ENCODE peak calls at places on chromosomes 13 and 19, in five cellular contexts. Q, S, H, E and K are unnamed samples.

GRCh38 chr13:49292742-49293498 is 45.2 kb downstream of the CDADC1 start:
- DNase-seq in H (peak; percentile 26), S (no peak), E (no peak), Q (no peak), K (peak; percentile 75)

GRCh38 chr13:26811636-26812035 is 51.0 kb upstream of the GPR12 start:
- DNase-seq in H (no peak), S (no peak), E (no peak), Q (no peak), K (no peak)

GRCh38 chr19:33071887-33072286 is 7.2 kb upstream of the RHPN2 start:
- DNase-seq in E (no peak), Q (no peak), S (no peak), H (no peak), K (no peak)

GRCh38 chr13:97223711-97224461 is 1.8 kb downstream of the MBNL2 start:
- DNase-seq in S (peak; percentile 64), E (no peak), H (peak; percentile 32), Q (peak; percentile 25), K (peak; percentile 91)

GRCh38 chr13:99346328-99347070 is 39.3 kb upstream of the GPR183 start:
- DNase-seq in H (no peak), Q (no peak), E (no peak), S (no peak), K (no peak)

GRCh38 chr19:55443045-55443823 is at the start of gene SHISA7:
- DNase-seq in Q (no peak), S (no peak), H (peak; percentile 47), E (no peak), K (no peak)

GRCh38 chr13:38662362-38662761 is 24.5 kb upstream of the FREM2 start:
- DNase-seq in H (no peak), S (no peak), Q (no peak), E (no peak), K (no peak)

GRCh38 chr13:112453207-112453829 is 77.2 kb downstream of the SPACA7 start:
- DNase-seq in H (no peak), E (no peak), S (no peak), Q (no peak), K (no peak)

GRCh38 chr19:35306473-35307246 is 14.7 kb downstream of the MAG start:
- DNase-seq in S (peak; percentile 61), H (no peak), E (no peak), Q (peak; percentile 75), K (no peak)

GRCh38 chr13:37118002-37118401 is 12.5 kb upstream of the CSNK1A1L start:
- DNase-seq in S (no peak), Q (no peak), H (no peak), E (no peak), K (no peak)

GRCh38 chr13:99626461-99627082 is 125.3 kb downstream of the TM9SF2 start:
- DNase-seq in E (no peak), S (no peak), Q (no peak), H (no peak), K (no peak)

GRCh38 chr13:112759053-112759452 is 69.2 kb downstream of the ATP11A start:
- DNase-seq in E (no peak), Q (no peak), S (no peak), H (no peak), K (no peak)

GRCh38 chr13:30081331-30081730 is 226.0 kb downstream of the KATNAL1 start:
- DNase-seq in E (no peak), H (no peak), S (no peak), Q (no peak), K (no peak)

GRCh38 chr19:13053761-13054604 is 48.7 kb downstream of the LYL1 start:
- DNase-seq in S (peak; percentile 97), Q (no peak), E (no peak), H (no peak), K (peak; percentile 86)

GRCh38 chr13:84439108-84439507 is 556.8 kb upstream of the SLITRK1 start:
- DNase-seq in E (no peak), Q (no peak), S (no peak), H (no peak), K (no peak)

GRCh38 chr19:15248648-15249559 is 16.7 kb upstream of the EPHX3 start:
- DNase-seq in H (no peak), S (no peak), Q (peak; percentile 77), E (no peak), K (peak; percentile 80)

GRCh38 chr19:39212377-39212742 is 8.3 kb upstream of the SYCN start:
- DNase-seq in S (no peak), Q (no peak), E (peak; percentile 2), H (peak; percentile 51), K (no peak)

GRCh38 chr13:41019027-41019487 is at the start of gene ELF1:
- DNase-seq in E (peak; percentile 88), Q (peak; percentile 50), H (peak; percentile 43), S (peak; percentile 65), K (peak; percentile 72)

GRCh38 chr19:11244846-11245589 is 5.6 kb downstream of the ANGPTL8 start:
- DNase-seq in Q (no peak), H (no peak), E (no peak), S (no peak), K (no peak)

GRCh38 chr13:114087430-114087829 is 45.0 kb downstream of the RASA3 start:
- DNase-seq in E (no peak), H (no peak), Q (no peak), S (no peak), K (no peak)

GRCh38 chr19:1447565-1447903 is 2.4 kb upstream of the APC2 start:
- DNase-seq in E (no peak), H (no peak), Q (no peak), S (no peak), K (no peak)

GRCh38 chr19:1447944-1448343 is 2.0 kb upstream of the APC2 start:
- DNase-seq in E (no peak), Q (no peak), S (no peak), H (no peak), K (no peak)

GRCh38 chr19:1445185-1445931 is 4.6 kb upstream of the APC2 start:
- DNase-seq in E (no peak), H (peak; percentile 83), Q (peak; percentile 70), S (peak; percentile 37), K (peak; percentile 52)

GRCh38 chr19:1446713-1447564 is 3.0 kb upstream of the APC2 start:
- DNase-seq in S (no peak), Q (no peak), E (no peak), H (no peak), K (no peak)

DNA sequence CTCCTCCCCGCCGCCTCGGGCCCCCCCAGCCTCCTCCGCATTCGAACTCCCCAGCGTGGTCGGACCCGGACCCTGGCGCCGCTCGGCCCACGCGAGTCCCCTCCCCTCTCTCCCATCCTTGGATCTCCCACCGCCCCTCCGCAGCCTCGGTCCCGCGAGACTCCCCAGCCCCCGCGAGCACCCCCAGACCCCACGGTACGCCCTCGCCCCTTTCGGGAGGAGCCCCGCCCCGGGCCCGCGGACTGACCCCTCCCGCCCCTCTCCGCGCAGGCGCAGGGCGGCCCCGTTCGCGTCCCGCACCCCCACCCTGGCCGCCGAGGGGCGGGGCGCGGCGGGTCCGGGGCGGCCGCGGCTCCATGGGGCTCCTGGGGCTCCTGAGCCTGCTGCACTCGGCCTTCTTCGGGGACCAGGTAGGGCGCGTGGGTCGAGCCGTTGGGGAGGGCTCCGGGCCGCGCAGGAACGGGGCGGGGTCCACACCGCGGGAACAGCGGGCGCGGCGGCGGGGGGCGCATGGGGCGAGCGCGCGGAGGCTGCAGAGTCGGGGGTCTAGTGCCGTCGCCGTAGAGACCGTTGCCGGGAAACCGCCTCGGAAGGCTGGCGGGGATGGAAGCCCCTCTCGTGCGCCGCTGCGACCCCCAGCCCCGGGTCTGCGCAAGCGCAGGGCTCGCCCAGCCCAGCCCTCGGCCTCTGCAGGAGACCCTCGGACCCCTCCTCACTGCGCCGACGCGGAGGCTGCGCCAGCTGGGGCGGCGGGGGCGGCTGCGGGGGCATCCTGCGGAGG is 3.8 kb upstream of the APC2 start:
- DNase-seq in Q (peak; percentile 67), H (peak; percentile 94), E (no peak), S (no peak), K (no peak)
- TF ChIP-seq MYC in Q (no peak), H (no peak), E (no peak), S (no peak), K (no peak)

GRCh38 chr13:43390101-43390500 is 366.7 kb downstream of the DNAJC15 start:
- DNase-seq in S (no peak), E (no peak), Q (no peak), H (no peak), K (no peak)

GRCh38 chr13:43391021-43391420 is 367.6 kb downstream of the DNAJC15 start:
- DNase-seq in Q (no peak), H (no peak), E (no peak), S (no peak), K (no peak)

GRCh38 chr13:43390582-43390981 is 367.2 kb downstream of the DNAJC15 start:
- DNase-seq in S (no peak), H (no peak), Q (no peak), E (no peak), K (no peak)

GRCh38 chr13:43388282-43389034 is 365.1 kb downstream of the DNAJC15 start:
- DNase-seq in H (no peak), S (no peak), Q (no peak), E (no peak), K (no peak)

GRCh38 chr13:43389573-43389972 is 366.2 kb downstream of the DNAJC15 start:
- DNase-seq in E (no peak), H (no peak), Q (no peak), S (no peak), K (no peak)
- H3K27ac ChIP-seq in E (no peak overlapping the region), H (no peak overlapping the region), Q (no peak overlapping the region), S (no peak overlapping the region), K (no peak overlapping the region)

DNA sequence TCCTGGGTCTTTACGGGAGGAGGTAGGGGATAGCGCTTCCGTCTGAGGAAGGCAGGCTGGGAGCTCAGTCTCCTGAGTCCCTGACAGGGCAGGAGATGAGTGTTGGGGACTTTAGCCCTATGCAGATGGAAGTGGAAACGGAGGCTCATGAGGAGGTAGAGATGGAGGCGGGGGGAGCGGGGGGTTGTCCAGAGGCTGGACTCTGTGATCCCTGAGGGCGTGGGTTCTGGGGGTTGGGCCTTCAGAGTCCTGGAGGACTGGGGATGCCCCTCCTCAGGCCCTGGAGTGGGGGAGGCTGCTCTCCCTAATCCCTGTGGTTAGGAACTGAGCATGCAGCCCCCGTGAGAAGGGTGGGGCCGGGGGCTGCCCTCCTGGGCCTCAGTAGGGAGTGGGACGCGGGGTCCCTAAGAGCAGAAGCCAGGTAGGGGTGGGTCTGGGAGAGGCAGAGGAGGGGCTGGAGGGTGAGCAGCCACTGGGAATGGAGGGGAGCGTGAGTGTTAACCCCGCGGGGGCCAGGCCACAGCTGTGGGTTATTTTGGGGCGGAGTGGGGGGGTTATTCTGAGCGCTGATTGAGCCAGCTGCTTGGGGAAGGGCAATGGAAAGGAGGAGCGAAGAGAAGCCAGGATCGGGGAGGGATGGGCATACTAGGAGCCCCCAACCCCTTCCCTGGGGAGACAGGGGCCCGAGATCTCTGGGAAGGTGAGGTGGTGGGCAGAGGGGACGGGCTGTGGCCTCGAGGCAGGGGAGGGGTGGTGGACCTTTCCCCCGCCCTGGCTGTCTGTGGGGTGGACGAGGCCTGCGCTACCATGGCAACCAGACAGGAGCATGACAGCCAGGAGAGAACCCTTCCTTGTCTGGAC is 2.8 kb downstream of the GRIN2D start:
- DNase-seq in S (no peak), Q (no peak), H (peak; percentile 40), E (no peak), K (no peak)
- H3K9me3 ChIP-seq in S (no peaks in the 10 kb centered on the region), Q (no peaks in the 10 kb centered on the region), H (no peaks in the 10 kb centered on the region), E (no peaks in the 10 kb centered on the region), K (no peaks in the 10 kb centered on the region)

DNA sequence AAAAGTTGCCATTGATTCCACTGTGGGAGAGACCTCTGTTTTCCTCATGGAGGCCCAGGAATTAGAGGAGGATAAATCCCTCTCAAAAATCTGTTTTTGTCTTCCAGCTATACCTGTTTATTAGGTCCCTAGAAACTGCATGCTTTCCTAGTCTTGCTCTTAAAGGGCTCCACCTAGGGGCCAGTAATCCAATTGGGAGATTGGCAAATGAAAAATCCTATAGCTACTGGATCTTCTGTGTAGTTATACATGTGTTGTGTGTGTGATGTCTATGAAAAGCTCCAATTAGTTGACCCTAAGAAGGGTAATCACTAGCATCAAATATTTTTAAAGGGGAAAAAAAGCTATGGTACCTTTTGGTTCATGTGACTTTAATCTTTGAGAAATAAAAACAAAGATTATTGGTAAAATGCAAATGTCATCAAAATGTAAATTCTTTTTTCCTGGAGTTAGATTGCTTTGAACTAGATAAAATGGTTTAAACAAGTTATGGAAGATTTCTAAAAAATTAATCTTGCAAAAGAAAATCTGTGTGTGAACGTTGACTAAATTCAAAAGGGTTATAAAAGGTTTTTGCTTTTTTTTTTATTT is 63.4 kb upstream of the C1QTNF9B start:
- DNase-seq in E (no peak), S (peak; percentile 30), Q (no peak), H (no peak), K (peak; percentile 52)
- TF ChIP-seq MYC in E (no peak), S (no peak), Q (no peak), H (no peak), K (no peak)